ENCODE peak calls at places on chromosomes 6 and 20, in seven cellular contexts. J is body of pancreas; M is Peyer's patch; D is CD8-positive, alpha-beta T cell; P is upper lobe of right lung; Z is pancreas; O is fibroblast of lung. G is an unnamed sample.

GRCh38 chr6:99522531-99522930 is 7.3 kb upstream of the USP45 start:
- DNase-seq in J (no peak), M (no peak), D (no peak), P (no peak), Z (no peak), O (peak; percentile 59), G (no peak)

GRCh38 chr6:170174124-170174770 is 116.6 kb downstream of the DLL1 start:
- DNase-seq in J (no peak), M (no peak), D (peak; percentile 2), P (peak; percentile 63), Z (no peak), O (no peak), G (no peak)

GRCh38 chr6:42720739-42721138 is 1.7 kb downstream of the PRPH2 start:
- DNase-seq in J (no peak), M (no peak), D (no peak), P (no peak), Z (no peak), O (no peak), G (no peak)

GRCh38 chr6:131654326-131654725 is 17.2 kb downstream of the ENPP3 start:
- DNase-seq in J (no peak), M (no peak), D (no peak), P (no peak), Z (no peak), O (no peak), G (no peak)

GRCh38 chr6:130975325-130975724 is 87.7 kb downstream of the EPB41L2 start:
- DNase-seq in J (no peak), M (no peak), D (no peak), P (no peak), Z (no peak), O (peak; percentile 31), G (no peak)

GRCh38 chr6:138555294-138555988 is 56.1 kb upstream of the NHSL1 start:
- DNase-seq in J (no peak), M (no peak), D (no peak), P (no peak), Z (no peak), O (no peak), G (no peak)

GRCh38 chr6:28719275-28719940 is 193.7 kb downstream of the GPX5 start:
- DNase-seq in J (no peak), M (no peak), D (no peak), P (no peak), Z (no peak), O (no peak), G (peak; percentile 12)

GRCh38 chr6:136740050-136740974 is 52.0 kb downstream of the MAP3K5 start:
- DNase-seq in J (no peak), M (no peak), D (no peak), P (no peak), Z (no peak), O (no peak), G (no peak)

GRCh38 chr20:15760217-15760567 is 813.1 kb downstream of the KIF16B start:
- DNase-seq in J (no peak), M (no peak), D (no peak), P (no peak), Z (no peak), O (no peak), G (no peak)
- TF ChIP-seq CTCF in J (no peak), M (no peak), D (no peak), P (no peak), Z (no peak), O (no peak), G (no peak)

GRCh38 chr20:41316602-41317535 is 662 bp downstream of the ZHX3 start:
- DNase-seq in J (peak; percentile 74), M (peak; percentile 85), D (peak; percentile 77), P (peak; percentile 91), Z (peak; percentile 84), O (peak; percentile 86), G (peak; percentile 73)
- H3K9me3 ChIP-seq in J (no peaks in the 10 kb centered on the region), M (no peaks in the 10 kb centered on the region), D (no peaks in the 10 kb centered on the region), P (no peaks in the 10 kb centered on the region), Z (no peaks in the 10 kb centered on the region), O (no peaks in the 10 kb centered on the region), G (no peaks in the 10 kb centered on the region)

GRCh38 chr6:147651249-147652063 is 143.0 kb downstream of the SAMD5 start:
- DNase-seq in J (no peak), M (no peak), D (no peak), P (no peak), Z (no peak), O (peak; percentile 82), G (no peak)
- TF ChIP-seq CTCF in J (peak; percentile 8), M (no peak), D (no peak), P (no peak), Z (no peak), O (peak; percentile 41), G (no peak)

GRCh38 chr6:86456786-86457185 is 480.5 kb upstream of the HTR1E start:
- DNase-seq in J (no peak), M (no peak), D (no peak), P (no peak), Z (no peak), O (no peak), G (no peak)

DNA sequence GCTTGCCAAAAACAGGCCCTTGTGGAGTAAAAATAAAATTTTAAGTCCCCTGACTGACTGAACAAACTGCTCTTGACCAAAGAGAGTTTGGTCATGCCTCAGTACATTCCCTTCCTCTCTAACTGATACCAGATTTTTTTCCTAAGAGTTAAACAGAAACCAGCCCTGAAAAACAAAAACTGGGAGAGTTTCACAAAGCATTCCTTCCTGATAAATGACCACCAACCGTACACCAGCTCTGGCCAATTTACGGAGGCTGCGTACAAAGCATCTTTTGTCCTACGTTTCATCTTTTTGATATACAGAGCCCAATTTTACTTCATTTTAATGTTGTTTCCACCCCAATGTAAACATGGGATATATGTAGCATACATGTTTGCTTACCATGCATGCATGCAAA is 477.4 kb upstream of the HTR1E start:
- DNase-seq in J (no peak), M (no peak), D (no peak), P (no peak), Z (no peak), O (no peak), G (no peak)
- H3K9me3 ChIP-seq in J (no peaks in the 10 kb centered on the region), M (no peaks in the 10 kb centered on the region), D (no peaks in the 10 kb centered on the region), P (no peaks in the 10 kb centered on the region), Z (no peaks in the 10 kb centered on the region), O (no peaks in the 10 kb centered on the region), G (no peaks in the 10 kb centered on the region)

DNA sequence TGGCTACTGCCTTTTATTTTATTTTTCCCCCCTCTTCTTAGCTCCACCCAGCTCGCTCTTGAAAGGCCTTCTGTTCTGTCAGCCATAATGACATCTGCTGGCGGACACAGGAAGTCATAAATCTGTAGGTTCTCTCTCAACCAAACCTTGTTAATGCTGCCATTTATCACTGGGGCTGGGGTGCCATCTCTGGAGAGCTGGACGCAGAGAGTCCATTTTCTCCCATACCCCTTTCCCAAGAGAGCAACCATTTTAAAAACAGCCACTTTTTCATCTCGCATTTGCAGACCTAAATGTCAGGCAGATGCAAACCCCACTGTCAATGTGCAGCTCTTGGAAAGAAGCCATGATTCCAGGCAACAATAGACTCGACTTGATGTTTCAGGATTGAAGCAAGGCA is 13.0 kb upstream of the TSHZ2 start:
- DNase-seq in J (no peak), M (no peak), D (no peak), P (no peak), Z (no peak), O (peak; percentile 49), G (peak; percentile 76)
- TF ChIP-seq CTCF in J (no peak), M (no peak), D (no peak), P (no peak), Z (no peak), O (peak; percentile 30), G (peak; percentile 67)

DNA sequence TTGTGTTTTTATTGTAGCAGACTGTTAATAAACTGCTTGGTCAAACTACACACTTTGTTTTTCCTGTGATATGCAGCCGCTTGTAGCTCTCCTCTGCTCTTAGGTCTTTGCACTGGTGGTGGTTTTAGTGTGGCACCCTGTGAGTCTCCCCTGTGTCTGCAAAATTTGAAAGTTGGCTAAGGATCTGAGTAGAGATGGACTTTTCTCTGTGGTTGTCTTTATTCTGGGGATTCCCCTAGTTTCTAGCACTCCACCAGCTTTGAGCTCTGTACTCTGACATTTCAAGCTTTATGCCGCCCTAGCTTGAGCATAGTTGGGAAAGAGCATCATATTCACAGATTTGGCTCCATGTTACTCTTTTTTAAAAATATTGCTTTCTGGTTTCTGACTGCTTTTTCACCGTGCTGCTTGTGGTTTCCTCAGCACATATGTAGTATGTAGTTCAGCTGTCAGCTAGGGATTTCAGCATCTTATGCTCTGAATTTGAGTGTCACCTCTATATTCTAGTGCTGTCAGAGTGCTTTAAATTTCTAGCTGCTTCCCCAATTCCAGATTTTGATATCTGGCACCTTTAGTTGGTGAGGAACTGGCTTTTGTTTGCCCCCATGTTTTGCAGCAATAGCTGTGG is 25.4 kb downstream of the CDYL start:
- DNase-seq in J (no peak), M (no peak), D (no peak), P (no peak), Z (no peak), O (no peak), G (no peak)
- H3K9me3 ChIP-seq in J (no peaks in the 10 kb centered on the region), M (no peaks in the 10 kb centered on the region), D (no peaks in the 10 kb centered on the region), P (peaks cover 5% of the 10 kb centered on the region), Z (no peaks in the 10 kb centered on the region), O (no peaks in the 10 kb centered on the region), G (peaks cover 32% of the 10 kb centered on the region)

DNA sequence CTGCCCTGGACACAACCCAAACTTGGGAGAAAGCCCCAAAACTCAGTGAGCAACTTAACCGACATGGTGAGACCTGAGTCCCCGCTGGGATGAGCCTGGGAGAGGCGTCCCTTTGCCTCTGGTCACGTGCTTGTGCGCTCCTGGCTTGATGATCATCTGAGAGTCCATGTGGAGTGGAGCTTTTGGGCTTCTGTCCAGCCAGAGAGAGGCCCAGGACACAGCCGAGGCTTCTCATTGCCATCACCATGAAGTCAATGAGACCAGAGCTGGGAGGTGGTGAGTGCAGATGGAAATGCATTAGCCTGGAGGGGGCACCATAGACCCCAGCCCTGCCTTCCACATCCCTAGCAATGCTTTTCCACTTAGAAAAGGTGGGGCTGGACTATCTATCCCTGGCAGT is 250.0 kb downstream of the SLC24A3 start:
- DNase-seq in J (no peak), M (no peak), D (no peak), P (no peak), Z (no peak), O (no peak), G (no peak)
- TF ChIP-seq CTCF in J (no peak), M (no peak), D (no peak), P (no peak), Z (no peak), O (no peak), G (no peak)

DNA sequence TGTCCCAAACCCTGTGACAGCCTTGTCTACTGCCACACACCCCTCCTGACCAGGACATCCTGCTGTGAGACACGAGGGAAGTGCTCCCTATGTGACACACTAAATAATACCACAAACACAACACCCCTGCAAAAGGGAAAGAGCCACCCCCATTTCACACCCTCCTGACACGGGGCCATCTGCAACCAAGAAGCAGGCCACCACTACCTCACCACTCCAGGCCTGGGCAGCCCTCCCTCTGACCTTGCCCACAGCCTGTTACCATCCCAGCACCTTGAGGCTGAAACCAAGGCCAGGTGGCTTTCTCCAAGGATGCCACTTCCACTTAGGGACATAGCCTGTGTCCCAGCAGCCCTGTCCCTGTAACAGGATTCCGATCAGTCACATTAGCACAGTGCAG is 68.2 kb downstream of the NINL start:
- DNase-seq in J (no peak), M (no peak), D (no peak), P (no peak), Z (no peak), O (no peak), G (no peak)
- H3K9me3 ChIP-seq in J (no peaks in the 10 kb centered on the region), M (peaks cover 10% of the 10 kb centered on the region), D (peaks cover 12% of the 10 kb centered on the region), P (peaks cover 8% of the 10 kb centered on the region), Z (no peaks in the 10 kb centered on the region), O (no peaks in the 10 kb centered on the region), G (peaks cover 9% of the 10 kb centered on the region)

GRCh38 chr20:3172933-3173581 is at the start of gene LZTS3:
- DNase-seq in J (peak; percentile 79), M (peak; percentile 76), D (peak; percentile 91), P (peak; percentile 88), Z (peak; percentile 88), O (peak; percentile 24), G (peak; percentile 72)
- TF ChIP-seq CTCF in J (no peak), M (no peak), D (no peak), P (peak; percentile 7), Z (no peak), O (no peak), G (peak; percentile 32)

G was measured in OCI-LY7.